ENCODE peak calls at places on chromosomes 12 and 14, in six cellular contexts. One of them, this sample, is unnamed.

GRCh38 chr12:6946033-6946919 is 2.5 kb downstream of the C12orf57 start:
- DNase-seq in K562: peak; percentile 87
- DNase-seq in H1: peak; percentile 93
- DNase-seq in A549: peak; percentile 93
- DNase-seq in endothelial cell of umbilical vein: no peak
- DNase-seq in HepG2: peak; percentile 96
- DNase-seq in this sample: peak; percentile 95

GRCh38 chr14:37864128-37864527 is 268.7 kb downstream of the TTC6 start:
- DNase-seq in K562: no peak
- DNase-seq in H1: no peak
- DNase-seq in A549: no peak
- DNase-seq in endothelial cell of umbilical vein: no peak
- DNase-seq in HepG2: no peak
- DNase-seq in this sample: no peak

GRCh38 chr12:22598141-22598762 is 26.7 kb upstream of the ETNK1 start:
- DNase-seq in K562: no peak
- DNase-seq in H1: no peak
- DNase-seq in A549: no peak
- DNase-seq in endothelial cell of umbilical vein: no peak
- DNase-seq in HepG2: no peak
- DNase-seq in this sample: no peak

GRCh38 chr12:27083861-27084271 is 1.5 kb upstream of the C12orf71 start:
- DNase-seq in K562: no peak
- DNase-seq in H1: no peak
- DNase-seq in A549: no peak
- DNase-seq in endothelial cell of umbilical vein: no peak
- DNase-seq in HepG2: no peak
- DNase-seq in this sample: no peak

GRCh38 chr14:95683793-95684192 is 2.4 kb upstream of the TCL1B start:
- DNase-seq in K562: peak; percentile 4
- DNase-seq in H1: peak; percentile 74
- DNase-seq in A549: peak; percentile 25
- DNase-seq in endothelial cell of umbilical vein: no peak
- DNase-seq in HepG2: peak; percentile 11
- DNase-seq in this sample: peak; percentile 75

GRCh38 chr14:51160871-51161270 is 66.0 kb upstream of the TRIM9 start:
- DNase-seq in K562: no peak
- DNase-seq in H1: no peak
- DNase-seq in A549: no peak
- DNase-seq in endothelial cell of umbilical vein: no peak
- DNase-seq in HepG2: no peak
- DNase-seq in this sample: no peak

GRCh38 chr14:95003099-95003960 is 154.0 kb downstream of the DICER1 start:
- DNase-seq in K562: no peak
- DNase-seq in H1: no peak
- DNase-seq in A549: no peak
- DNase-seq in endothelial cell of umbilical vein: no peak
- DNase-seq in HepG2: no peak
- DNase-seq in this sample: no peak

GRCh38 chr14:54669759-54670630 is 103.1 kb downstream of the SAMD4A start:
- DNase-seq in K562: no peak
- DNase-seq in H1: no peak
- DNase-seq in A549: no peak
- DNase-seq in endothelial cell of umbilical vein: no peak
- DNase-seq in HepG2: no peak
- DNase-seq in this sample: no peak

GRCh38 chr12:119988788-119989618 is at the start of gene BICDL1:
- DNase-seq in K562: peak; percentile 96
- DNase-seq in H1: peak; percentile 96
- DNase-seq in A549: peak; percentile 82
- DNase-seq in endothelial cell of umbilical vein: peak; percentile 25
- DNase-seq in HepG2: peak; percentile 67
- DNase-seq in this sample: peak; percentile 97

GRCh38 chr12:127383281-127383680 is 883.7 kb upstream of the TMEM132C start:
- DNase-seq in K562: no peak
- DNase-seq in H1: no peak
- DNase-seq in A549: no peak
- DNase-seq in endothelial cell of umbilical vein: no peak
- DNase-seq in HepG2: no peak
- DNase-seq in this sample: no peak

GRCh38 chr12:50678650-50679049 is 85.3 kb upstream of the ATF1 start:
- DNase-seq in K562: no peak
- DNase-seq in H1: no peak
- DNase-seq in A549: no peak
- DNase-seq in endothelial cell of umbilical vein: no peak
- DNase-seq in HepG2: no peak
- DNase-seq in this sample: no peak

GRCh38 chr12:50672158-50672557 is 91.7 kb upstream of the ATF1 start:
- DNase-seq in K562: no peak
- DNase-seq in H1: no peak
- DNase-seq in A549: no peak
- DNase-seq in endothelial cell of umbilical vein: no peak
- DNase-seq in HepG2: no peak
- DNase-seq in this sample: no peak

GRCh38 chr12:50676761-50677160 is 87.1 kb upstream of the ATF1 start:
- DNase-seq in K562: no peak
- DNase-seq in H1: no peak
- DNase-seq in A549: no peak
- DNase-seq in endothelial cell of umbilical vein: no peak
- DNase-seq in HepG2: no peak
- DNase-seq in this sample: no peak

DNA sequence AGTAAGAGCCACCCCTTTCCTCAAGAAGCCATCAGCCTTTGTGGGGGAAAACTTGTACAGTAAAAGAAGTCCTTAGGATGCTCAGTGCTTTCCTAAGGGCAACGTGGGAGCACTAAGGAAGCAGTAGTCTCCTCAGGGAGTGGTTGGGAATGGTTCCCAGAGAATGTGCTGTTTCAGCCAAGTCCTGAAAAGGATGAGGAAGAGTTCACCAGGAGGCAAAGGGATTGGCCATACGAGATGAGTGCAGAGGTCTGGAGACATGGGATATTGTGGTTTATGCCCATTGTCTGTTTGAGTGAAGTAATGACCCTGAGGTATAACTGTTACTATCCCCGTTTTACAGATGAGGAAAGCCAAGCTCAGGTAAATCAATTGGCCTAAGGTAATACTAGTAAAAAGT is 86.0 kb upstream of the ATF1 start:
- DNase-seq in K562: no peak
- DNase-seq in H1: no peak
- DNase-seq in A549: no peak
- DNase-seq in endothelial cell of umbilical vein: no peak
- DNase-seq in HepG2: no peak
- DNase-seq in this sample: no peak
- TF ChIP-seq JUN in K562: no peak
- TF ChIP-seq JUN in H1: no peak
- TF ChIP-seq JUN in A549: no peak
- TF ChIP-seq JUN in endothelial cell of umbilical vein: no peak
- TF ChIP-seq JUN in HepG2: no peak
- TF ChIP-seq JUN in this sample: no peak

GRCh38 chr14:61934385-61934784 is 172.2 kb downstream of the SNAPC1 start:
- DNase-seq in K562: no peak
- DNase-seq in H1: no peak
- DNase-seq in A549: no peak
- DNase-seq in endothelial cell of umbilical vein: no peak
- DNase-seq in HepG2: no peak
- DNase-seq in this sample: no peak

GRCh38 chr14:61929651-61930050 is 167.4 kb downstream of the SNAPC1 start:
- DNase-seq in K562: no peak
- DNase-seq in H1: no peak
- DNase-seq in A549: no peak
- DNase-seq in endothelial cell of umbilical vein: no peak
- DNase-seq in HepG2: no peak
- DNase-seq in this sample: no peak

GRCh38 chr14:61928300-61928699 is 166.1 kb downstream of the SNAPC1 start:
- DNase-seq in K562: no peak
- DNase-seq in H1: no peak
- DNase-seq in A549: no peak
- DNase-seq in endothelial cell of umbilical vein: no peak
- DNase-seq in HepG2: no peak
- DNase-seq in this sample: no peak

GRCh38 chr14:61930101-61930857 is 168.1 kb downstream of the SNAPC1 start:
- DNase-seq in K562: no peak
- DNase-seq in H1: no peak
- DNase-seq in A549: no peak
- DNase-seq in endothelial cell of umbilical vein: no peak
- DNase-seq in HepG2: no peak
- DNase-seq in this sample: no peak

GRCh38 chr14:61933021-61933420 is 170.8 kb downstream of the SNAPC1 start:
- DNase-seq in K562: no peak
- DNase-seq in H1: no peak
- DNase-seq in A549: no peak
- DNase-seq in endothelial cell of umbilical vein: no peak
- DNase-seq in HepG2: no peak
- DNase-seq in this sample: no peak
- TF ChIP-seq JUN in K562: no peak
- TF ChIP-seq JUN in H1: no peak
- TF ChIP-seq JUN in A549: no peak
- TF ChIP-seq JUN in endothelial cell of umbilical vein: no peak
- TF ChIP-seq JUN in HepG2: no peak
- TF ChIP-seq JUN in this sample: no peak

GRCh38 chr12:25249951-25250738 is 584 bp downstream of the KRAS start:
- DNase-seq in K562: peak; percentile 42
- DNase-seq in H1: peak; percentile 63
- DNase-seq in A549: peak; percentile 23
- DNase-seq in endothelial cell of umbilical vein: peak; percentile 53
- DNase-seq in HepG2: no peak
- DNase-seq in this sample: peak; percentile 34
- TF ChIP-seq JUN in K562: no peak
- TF ChIP-seq JUN in H1: no peak
- TF ChIP-seq JUN in A549: no peak
- TF ChIP-seq JUN in endothelial cell of umbilical vein: no peak
- TF ChIP-seq JUN in HepG2: no peak
- TF ChIP-seq JUN in this sample: no peak

DNA sequence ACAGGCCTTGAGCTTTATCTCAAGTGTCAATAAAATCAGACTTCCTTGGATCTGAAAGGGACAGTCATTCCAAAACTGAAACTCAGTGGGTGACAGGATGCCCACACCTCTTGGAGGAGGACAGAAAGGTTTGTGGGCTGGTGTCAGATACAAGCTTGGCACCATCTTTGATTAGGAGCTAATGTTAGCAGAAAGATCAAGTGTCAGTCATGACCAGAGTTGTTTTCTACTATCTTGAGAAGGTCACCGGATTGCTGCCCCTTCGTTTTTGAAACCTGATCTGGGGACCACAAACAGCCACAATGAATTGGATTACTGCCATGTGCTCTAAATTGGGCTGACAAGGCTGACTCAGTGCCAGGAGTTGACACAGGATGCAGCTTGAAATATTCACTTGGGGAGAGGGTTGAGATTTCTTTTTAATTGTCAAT is 88.3 kb downstream of the OTOGL start:
- DNase-seq in K562: no peak
- DNase-seq in H1: no peak
- DNase-seq in A549: no peak
- DNase-seq in endothelial cell of umbilical vein: peak; percentile 92
- DNase-seq in HepG2: no peak
- DNase-seq in this sample: no peak
- TF ChIP-seq JUN in K562: no peak
- TF ChIP-seq JUN in H1: no peak
- TF ChIP-seq JUN in A549: no peak
- TF ChIP-seq JUN in endothelial cell of umbilical vein: peak; percentile 23
- TF ChIP-seq JUN in HepG2: no peak
- TF ChIP-seq JUN in this sample: no peak

GRCh38 chr14:60707858-60708257 is 16.3 kb downstream of the SIX4 start:
- DNase-seq in K562: no peak
- DNase-seq in H1: no peak
- DNase-seq in A549: no peak
- DNase-seq in endothelial cell of umbilical vein: no peak
- DNase-seq in HepG2: no peak
- DNase-seq in this sample: no peak

GRCh38 chr14:60700598-60700997 is 23.6 kb downstream of the SIX4 start:
- DNase-seq in K562: no peak
- DNase-seq in H1: no peak
- DNase-seq in A549: no peak
- DNase-seq in endothelial cell of umbilical vein: no peak
- DNase-seq in HepG2: no peak
- DNase-seq in this sample: no peak

GRCh38 chr14:60710506-60710905 is 13.6 kb downstream of the SIX4 start:
- DNase-seq in K562: no peak
- DNase-seq in H1: no peak
- DNase-seq in A549: no peak
- DNase-seq in endothelial cell of umbilical vein: no peak
- DNase-seq in HepG2: no peak
- DNase-seq in this sample: no peak

DNA sequence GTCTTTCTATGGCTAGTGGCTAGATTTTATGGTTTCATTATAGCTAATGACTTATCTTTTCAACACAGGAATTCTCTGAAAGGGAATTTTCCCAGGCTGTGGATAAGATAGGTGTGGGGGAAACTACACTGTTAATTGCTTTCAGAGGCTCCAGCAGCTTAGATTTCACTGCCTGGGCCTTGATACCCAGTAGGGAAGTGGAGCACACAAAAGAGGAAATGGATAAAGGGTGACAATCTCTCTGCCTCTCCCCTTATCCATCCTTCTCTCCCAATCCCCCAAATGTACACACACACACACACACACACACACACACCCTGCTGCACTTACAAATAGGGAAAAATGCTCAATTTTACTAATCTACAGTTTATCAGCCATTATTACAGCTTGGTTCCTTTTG is 19.1 kb downstream of the SIX4 start:
- DNase-seq in K562: no peak
- DNase-seq in H1: no peak
- DNase-seq in A549: no peak
- DNase-seq in endothelial cell of umbilical vein: no peak
- DNase-seq in HepG2: no peak
- DNase-seq in this sample: no peak
- TF ChIP-seq JUN in K562: no peak
- TF ChIP-seq JUN in H1: no peak
- TF ChIP-seq JUN in A549: no peak
- TF ChIP-seq JUN in endothelial cell of umbilical vein: no peak
- TF ChIP-seq JUN in HepG2: no peak
- TF ChIP-seq JUN in this sample: no peak